ENCODE peak calls at places on chromosome 14, in eight cellular contexts. One of them, this sample, is unnamed.

GRCh38 chr14:24171422-24172260 is at the start of gene REC8:
- DNase-seq in NCI-H2107: peak
- DNase-seq in psoas muscle: peak
- DNase-seq in tibial nerve: peak
- DNase-seq in A172: no peak
- DNase-seq in pons: peak
- DNase-seq in AG09319: no peak
- DNase-seq in IMR-90: no peak
- DNase-seq in this sample: peak

GRCh38 chr14:72142328-72142727 is 210.1 kb downstream of the RGS6 start:
- DNase-seq in pons: no peak
- DNase-seq in AG09319: no peak
- DNase-seq in NCI-H2107: no peak
- DNase-seq in A172: no peak
- DNase-seq in IMR-90: no peak
- DNase-seq in psoas muscle: no peak
- DNase-seq in tibial nerve: no peak
- DNase-seq in this sample: no peak

GRCh38 chr14:76486251-76486743 is 110.4 kb downstream of the ESRRB start:
- DNase-seq in pons: no peak
- DNase-seq in A172: no peak
- DNase-seq in IMR-90: no peak
- DNase-seq in NCI-H2107: peak
- DNase-seq in tibial nerve: no peak
- DNase-seq in psoas muscle: peak
- DNase-seq in AG09319: no peak
- DNase-seq in this sample: no peak

GRCh38 chr14:38469156-38469555 is 213.3 kb upstream of the CLEC14A start:
- DNase-seq in A172: no peak
- DNase-seq in psoas muscle: no peak
- DNase-seq in AG09319: no peak
- DNase-seq in NCI-H2107: no peak
- DNase-seq in IMR-90: peak
- DNase-seq in tibial nerve: no peak
- DNase-seq in pons: no peak
- DNase-seq in this sample: no peak

GRCh38 chr14:64450255-64450654 is 15.0 kb upstream of the AKAP5 start:
- DNase-seq in IMR-90: no peak
- DNase-seq in psoas muscle: no peak
- DNase-seq in A172: no peak
- DNase-seq in pons: no peak
- DNase-seq in tibial nerve: no peak
- DNase-seq in AG09319: no peak
- DNase-seq in NCI-H2107: no peak
- DNase-seq in this sample: no peak

GRCh38 chr14:73795974-73796373 is 55.7 kb upstream of the PTGR2 start:
- DNase-seq in tibial nerve: no peak
- DNase-seq in pons: no peak
- DNase-seq in IMR-90: peak
- DNase-seq in A172: peak
- DNase-seq in AG09319: no peak
- DNase-seq in psoas muscle: no peak
- DNase-seq in NCI-H2107: no peak
- DNase-seq in this sample: no peak

GRCh38 chr14:31127690-31128089 is 79.9 kb downstream of the HECTD1 start:
- DNase-seq in NCI-H2107: no peak
- DNase-seq in A172: no peak
- DNase-seq in IMR-90: no peak
- DNase-seq in psoas muscle: no peak
- DNase-seq in AG09319: no peak
- DNase-seq in tibial nerve: no peak
- DNase-seq in pons: no peak
- DNase-seq in this sample: no peak

GRCh38 chr14:51458563-51458955 is 193.2 kb upstream of the FRMD6 start:
- DNase-seq in AG09319: no peak
- DNase-seq in pons: no peak
- DNase-seq in psoas muscle: no peak
- DNase-seq in NCI-H2107: no peak
- DNase-seq in A172: peak
- DNase-seq in tibial nerve: no peak
- DNase-seq in IMR-90: peak
- DNase-seq in this sample: no peak

GRCh38 chr14:81565441-81566290 is 32.0 kb upstream of the SEL1L start:
- DNase-seq in NCI-H2107: peak
- DNase-seq in tibial nerve: no peak
- DNase-seq in A172: no peak
- DNase-seq in pons: peak
- DNase-seq in IMR-90: no peak
- DNase-seq in psoas muscle: no peak
- DNase-seq in AG09319: no peak
- DNase-seq in this sample: peak

This sample was measured in hypothalamus.